ENCODE peak calls at places on chromosomes 12 and 14, in four cellular contexts. One of them, this sample, is unnamed.

GRCh38 chr12:113203852-113204760 is 17.2 kb upstream of the TPCN1 start:
- DNase-seq in GM12878: no peak
- DNase-seq in HepG2: peak
- DNase-seq in K562: no peak
- DNase-seq in this sample: no peak

GRCh38 chr12:10121278-10121677 is 8.7 kb downstream of the CLEC7A start:
- DNase-seq in GM12878: no peak
- DNase-seq in HepG2: no peak
- DNase-seq in K562: no peak
- DNase-seq in this sample: no peak

GRCh38 chr12:52903285-52903854 is 1.5 kb downstream of the KRT8 start:
- DNase-seq in GM12878: no peak
- DNase-seq in HepG2: peak
- DNase-seq in K562: peak
- DNase-seq in this sample: peak

GRCh38 chr14:100063314-100063941 is 1.8 kb upstream of the EVL start:
- DNase-seq in GM12878: no peak
- DNase-seq in HepG2: no peak
- DNase-seq in K562: no peak
- DNase-seq in this sample: no peak

GRCh38 chr14:99772371-99773283 is 20.6 kb upstream of the EML1 start:
- DNase-seq in GM12878: no peak
- DNase-seq in HepG2: no peak
- DNase-seq in K562: no peak
- DNase-seq in this sample: no peak

GRCh38 chr12:110001596-110001995 is 2.4 kb downstream of the ANKRD13A start:
- DNase-seq in GM12878: no peak
- DNase-seq in HepG2: no peak
- DNase-seq in K562: no peak
- DNase-seq in this sample: no peak

GRCh38 chr12:108166505-108166904 is 37.4 kb downstream of the WSCD2 start:
- DNase-seq in GM12878: no peak
- DNase-seq in HepG2: no peak
- DNase-seq in K562: no peak
- DNase-seq in this sample: no peak

GRCh38 chr14:38302966-38303365 is 47.1 kb upstream of the CLEC14A start:
- DNase-seq in GM12878: no peak
- DNase-seq in HepG2: no peak
- DNase-seq in K562: no peak
- DNase-seq in this sample: no peak

GRCh38 chr14:69043598-69044267 is 64.6 kb upstream of the ACTN1 start:
- DNase-seq in GM12878: no peak
- DNase-seq in HepG2: no peak
- DNase-seq in K562: no peak
- DNase-seq in this sample: no peak

GRCh38 chr14:101980700-101981099 is 16.3 kb downstream of the DYNC1H1 start:
- DNase-seq in GM12878: peak
- DNase-seq in HepG2: peak
- DNase-seq in K562: no peak
- DNase-seq in this sample: no peak

GRCh38 chr14:51780741-51781140 is 79.7 kb upstream of the GNG2 start:
- DNase-seq in GM12878: no peak
- DNase-seq in HepG2: no peak
- DNase-seq in K562: no peak
- DNase-seq in this sample: no peak

GRCh38 chr14:59020382-59020781 is 168.1 kb upstream of the DAAM1 start:
- DNase-seq in GM12878: no peak
- DNase-seq in HepG2: no peak
- DNase-seq in K562: no peak
- DNase-seq in this sample: no peak

GRCh38 chr14:72643317-72643801 is 250.5 kb downstream of the DPF3 start:
- DNase-seq in GM12878: no peak
- DNase-seq in HepG2: no peak
- DNase-seq in K562: no peak
- DNase-seq in this sample: no peak

GRCh38 chr12:55728932-55729591 is at the start of gene CD63:
- DNase-seq in GM12878: no peak
- DNase-seq in HepG2: peak
- DNase-seq in K562: peak
- DNase-seq in this sample: peak

GRCh38 chr12:120238839-120239445 is 26.6 kb downstream of the PXN start:
- DNase-seq in GM12878: no peak
- DNase-seq in HepG2: no peak
- DNase-seq in K562: no peak
- DNase-seq in this sample: no peak

GRCh38 chr14:32611752-32612151 is 282.7 kb downstream of the AKAP6 start:
- DNase-seq in GM12878: no peak
- DNase-seq in HepG2: no peak
- DNase-seq in K562: no peak
- DNase-seq in this sample: no peak

GRCh38 chr12:122870867-122871664 is 24.9 kb downstream of the VPS37B start:
- DNase-seq in GM12878: no peak
- DNase-seq in HepG2: no peak
- DNase-seq in K562: no peak
- DNase-seq in this sample: no peak

GRCh38 chr14:35412281-35413057 is 7.9 kb upstream of the NFKBIA start:
- DNase-seq in GM12878: no peak
- DNase-seq in HepG2: no peak
- DNase-seq in K562: no peak
- DNase-seq in this sample: no peak

GRCh38 chr12:121455766-121456420 is 56.0 kb downstream of the RNF34 start:
- DNase-seq in GM12878: no peak
- DNase-seq in HepG2: no peak
- DNase-seq in K562: no peak
- DNase-seq in this sample: no peak

GRCh38 chr14:100076630-100077029 is 11.4 kb downstream of the EVL start:
- DNase-seq in GM12878: no peak
- DNase-seq in HepG2: no peak
- DNase-seq in K562: no peak
- DNase-seq in this sample: no peak

GRCh38 chr12:77736219-77736965 is 94.3 kb upstream of the NAV3 start:
- DNase-seq in GM12878: no peak
- DNase-seq in HepG2: no peak
- DNase-seq in K562: no peak
- DNase-seq in this sample: no peak

GRCh38 chr14:101243587-101244338 is 317.5 kb upstream of the DIO3 start:
- DNase-seq in GM12878: no peak
- DNase-seq in HepG2: no peak
- DNase-seq in K562: no peak
- DNase-seq in this sample: no peak

GRCh38 chr12:106527356-106527755 is 55.4 kb upstream of the RFX4 start:
- DNase-seq in GM12878: no peak
- DNase-seq in HepG2: no peak
- DNase-seq in K562: no peak
- DNase-seq in this sample: no peak

GRCh38 chr14:64296561-64296960 is 2.4 kb upstream of the ESR2 start:
- DNase-seq in GM12878: no peak
- DNase-seq in HepG2: no peak
- DNase-seq in K562: no peak
- DNase-seq in this sample: no peak

GRCh38 chr12:88298761-88299242 is 156.7 kb downstream of the TMTC3 start:
- DNase-seq in GM12878: peak
- DNase-seq in HepG2: no peak
- DNase-seq in K562: no peak
- DNase-seq in this sample: no peak

GRCh38 chr12:16573652-16574077 is 32.3 kb downstream of the LMO3 start:
- DNase-seq in GM12878: no peak
- DNase-seq in HepG2: peak
- DNase-seq in K562: no peak
- DNase-seq in this sample: peak

GRCh38 chr12:100986595-100987547 is 192.3 kb downstream of the ANO4 start:
- DNase-seq in GM12878: no peak
- DNase-seq in HepG2: no peak
- DNase-seq in K562: no peak
- DNase-seq in this sample: peak

GRCh38 chr14:104359301-104359968 is 220.1 kb upstream of the C14orf180 start:
- DNase-seq in GM12878: no peak
- DNase-seq in HepG2: no peak
- DNase-seq in K562: no peak
- DNase-seq in this sample: no peak

GRCh38 chr14:77041837-77042557 is 13.5 kb upstream of the IRF2BPL start:
- DNase-seq in GM12878: no peak
- DNase-seq in HepG2: no peak
- DNase-seq in K562: no peak
- DNase-seq in this sample: no peak

GRCh38 chr14:92988786-92989755 is 66.1 kb downstream of the CHGA start:
- DNase-seq in GM12878: no peak
- DNase-seq in HepG2: no peak
- DNase-seq in K562: no peak
- DNase-seq in this sample: no peak

DNA sequence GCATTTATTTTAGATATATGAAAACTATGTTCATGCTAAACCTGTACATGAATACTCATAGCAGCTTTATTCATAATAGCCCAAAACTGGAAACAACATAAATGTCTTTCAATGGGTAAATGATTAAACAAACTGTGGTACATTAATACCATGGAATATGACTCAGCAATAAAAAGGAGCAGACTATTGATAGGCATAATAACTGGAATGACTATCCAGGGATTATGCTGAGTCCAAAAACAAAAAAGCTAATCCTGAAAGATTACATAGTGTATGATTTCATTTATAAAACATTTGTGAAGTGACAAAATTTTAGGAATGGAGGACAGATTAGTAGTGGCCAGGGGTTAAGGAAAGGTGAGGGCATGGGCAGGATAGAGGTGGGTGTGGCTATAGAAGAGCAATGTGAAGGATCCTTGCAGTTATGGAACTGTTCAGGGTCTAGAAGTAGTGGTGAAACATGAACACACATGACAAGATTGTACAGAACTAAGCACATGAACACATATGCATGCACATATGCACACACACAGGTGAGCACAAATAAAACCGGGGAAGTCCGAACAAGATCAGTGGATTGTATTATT is 61.1 kb upstream of the CDKN3 start:
- DNase-seq in GM12878: no peak
- DNase-seq in HepG2: no peak
- DNase-seq in K562: no peak
- DNase-seq in this sample: no peak
- TF ChIP-seq TCF7 in GM12878: no peak
- TF ChIP-seq TCF7 in HepG2: no peak
- TF ChIP-seq TCF7 in K562: no peak
- TF ChIP-seq TCF7 in this sample: no peak

GRCh38 chr12:6167327-6168280 is 32.6 kb upstream of the CD9 start:
- DNase-seq in GM12878: peak
- DNase-seq in HepG2: peak
- DNase-seq in K562: peak
- DNase-seq in this sample: no peak
- TF ChIP-seq TCF7 in GM12878: peak
- TF ChIP-seq TCF7 in HepG2: no peak
- TF ChIP-seq TCF7 in K562: no peak
- TF ChIP-seq TCF7 in this sample: no peak

DNA sequence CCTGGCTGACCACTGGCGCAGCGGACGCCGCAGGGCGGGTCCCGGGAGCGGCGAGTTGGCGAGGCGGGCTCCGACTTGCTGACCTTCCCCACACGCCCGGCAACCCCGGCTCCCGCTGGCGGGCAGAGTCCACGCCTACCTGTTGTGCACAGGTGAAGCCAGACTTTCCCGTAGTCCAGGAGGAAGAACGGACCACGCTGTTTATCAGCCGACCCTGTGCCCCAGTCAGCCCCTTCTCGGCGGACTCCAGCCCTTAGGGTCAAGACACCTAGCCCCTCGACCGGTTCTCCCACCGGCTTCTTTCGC is 384 bp downstream of the HEATR5A start:
- DNase-seq in GM12878: no peak
- DNase-seq in HepG2: peak
- DNase-seq in K562: peak
- DNase-seq in this sample: peak
- TF ChIP-seq TCF7 in GM12878: no peak
- TF ChIP-seq TCF7 in HepG2: peak
- TF ChIP-seq TCF7 in K562: no peak
- TF ChIP-seq TCF7 in this sample: no peak

DNA sequence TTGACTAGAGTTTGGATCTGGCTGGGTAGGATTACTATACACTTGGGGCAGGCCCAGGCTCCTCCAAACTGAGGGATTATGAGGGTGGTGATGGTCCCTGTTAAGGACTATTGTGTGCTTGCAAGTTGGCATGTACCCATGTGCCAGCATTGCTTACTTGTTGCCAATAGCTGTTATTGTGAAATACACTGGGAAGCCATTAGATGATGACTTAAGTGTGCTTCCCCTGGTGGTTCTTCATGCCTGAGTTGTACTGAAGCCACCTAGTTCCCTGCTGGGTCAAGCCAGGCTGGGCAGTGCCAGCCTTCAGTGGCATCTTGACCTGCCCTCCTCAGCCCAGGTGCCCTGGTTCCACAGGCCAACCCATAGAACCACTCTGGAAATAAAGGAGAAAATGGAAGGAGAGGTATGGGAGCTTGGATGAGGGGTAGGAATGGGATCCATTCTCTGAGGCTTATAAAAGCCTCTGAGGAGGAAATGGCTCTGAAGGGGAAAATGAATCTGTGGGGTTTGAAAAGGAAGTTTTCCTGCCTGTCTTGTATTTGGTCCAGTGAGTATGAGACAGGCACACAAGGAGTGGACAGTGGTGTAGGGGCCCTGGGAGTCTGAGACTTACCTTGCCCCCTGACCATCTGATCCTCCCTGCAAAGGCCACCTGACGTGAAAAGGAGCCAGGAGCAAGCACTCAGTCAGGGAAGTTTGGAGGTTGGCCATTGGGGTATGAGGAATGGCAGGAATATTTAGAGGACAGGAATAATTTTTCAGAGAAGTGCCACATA is 724 bp downstream of the LTB4R start:
- DNase-seq in GM12878: no peak
- DNase-seq in HepG2: no peak
- DNase-seq in K562: no peak
- DNase-seq in this sample: no peak
- TF ChIP-seq TCF7 in GM12878: no peak
- TF ChIP-seq TCF7 in HepG2: no peak
- TF ChIP-seq TCF7 in K562: no peak
- TF ChIP-seq TCF7 in this sample: no peak

GRCh38 chr12:40620564-40621019 is 71.6 kb upstream of the CNTN1 start:
- DNase-seq in GM12878: no peak
- DNase-seq in HepG2: no peak
- DNase-seq in K562: no peak
- DNase-seq in this sample: no peak
- TF ChIP-seq TCF7 in GM12878: no peak
- TF ChIP-seq TCF7 in HepG2: no peak
- TF ChIP-seq TCF7 in K562: no peak
- TF ChIP-seq TCF7 in this sample: no peak

GRCh38 chr12:130874696-130875095 is 2.8 kb downstream of the RAN start:
- DNase-seq in GM12878: no peak
- DNase-seq in HepG2: no peak
- DNase-seq in K562: no peak
- DNase-seq in this sample: no peak
- TF ChIP-seq TCF7 in GM12878: no peak
- TF ChIP-seq TCF7 in HepG2: no peak
- TF ChIP-seq TCF7 in K562: no peak
- TF ChIP-seq TCF7 in this sample: no peak

GRCh38 chr12:93275589-93275988 is 102.1 kb upstream of the NUDT4 start:
- DNase-seq in GM12878: no peak
- DNase-seq in HepG2: no peak
- DNase-seq in K562: no peak
- DNase-seq in this sample: no peak

GRCh38 chr12:93273834-93274705 is 103.7 kb upstream of the NUDT4 start:
- DNase-seq in GM12878: no peak
- DNase-seq in HepG2: peak
- DNase-seq in K562: no peak
- DNase-seq in this sample: no peak

GRCh38 chr12:93274937-93275336 is 102.8 kb upstream of the NUDT4 start:
- DNase-seq in GM12878: no peak
- DNase-seq in HepG2: no peak
- DNase-seq in K562: no peak
- DNase-seq in this sample: no peak

GRCh38 chr12:93279849-93280412 is 97.8 kb upstream of the NUDT4 start:
- DNase-seq in GM12878: no peak
- DNase-seq in HepG2: no peak
- DNase-seq in K562: no peak
- DNase-seq in this sample: no peak
- TF ChIP-seq TCF7 in GM12878: no peak
- TF ChIP-seq TCF7 in HepG2: no peak
- TF ChIP-seq TCF7 in K562: no peak
- TF ChIP-seq TCF7 in this sample: no peak

This sample was measured in WTC11.